ENCODE peak calls at places on chromosomes 4 and X, in eight cellular contexts. M is activated CD8-positive, alpha-beta T cell treated with anti-CD3 and anti-CD28 coated beads for 36 hours; W is transverse colon; L is CD4-positive, alpha-beta T cell; J is mesothelial cell of epicardium; H is CD8-positive, alpha-beta T cell; Y is AG10803; U is AG09319. O is an unnamed sample.

GRCh38 chrX:49922291-49923241 is at the start of gene CLCN5:
- DNase-seq in Y (peak; percentile 91), H (peak; percentile 86), J (peak; percentile 89), M (peak; percentile 96), W (peak; percentile 96), L (peak; percentile 94), U (peak; percentile 89), O (peak; percentile 81)

GRCh38 chr4:88812420-88812819 is 114.8 kb upstream of the NAP1L5 start:
- DNase-seq in H (no peak), L (no peak), U (no peak), Y (no peak), M (no peak), W (no peak), J (no peak), O (no peak)

GRCh38 chr4:151540728-151541437 is 131.9 kb downstream of the FHIP1A start:
- DNase-seq in M (no peak), W (peak; percentile 43), U (no peak), J (no peak), L (no peak), Y (peak; percentile 52), H (no peak), O (no peak)

GRCh38 chr4:147011386-147011785 is 65.7 kb upstream of the TTC29 start:
- DNase-seq in Y (no peak), U (no peak), W (no peak), L (no peak), M (no peak), H (no peak), J (no peak), O (no peak)

GRCh38 chr4:190020790-190021717 is 6.0 kb downstream of the FRG2 start:
- DNase-seq in Y (peak; percentile 34), H (no peak), U (no peak), M (peak; percentile 40), L (no peak), J (no peak), W (peak; percentile 17), O (peak; percentile 15)

GRCh38 chr4:116126794-116127193 is 958.6 kb downstream of the TRAM1L1 start:
- DNase-seq in J (no peak), W (no peak), U (no peak), L (no peak), M (no peak), H (no peak), Y (no peak), O (no peak)

GRCh38 chr4:48445704-48446103 is 37.4 kb upstream of the SLC10A4 start:
- DNase-seq in U (no peak), H (no peak), M (no peak), W (no peak), L (no peak), J (no peak), Y (peak; percentile 15), O (no peak)

GRCh38 chr4:142363686-142364085 is 482.4 kb downstream of the INPP4B start:
- DNase-seq in U (no peak), Y (no peak), J (no peak), L (no peak), H (no peak), W (no peak), M (no peak), O (no peak)

GRCh38 chr4:186887211-186887785 is 163.6 kb upstream of the FAT1 start:
- DNase-seq in J (no peak), M (no peak), U (no peak), L (no peak), W (no peak), H (no peak), Y (no peak), O (no peak)

GRCh38 chr4:155629183-155629825 is 37.3 kb upstream of the GUCY1A1 start:
- DNase-seq in M (peak; percentile 16), W (no peak), H (no peak), L (no peak), J (no peak), Y (peak; percentile 25), U (no peak), O (no peak)

GRCh38 chrX:2793752-2794151 is 35.0 kb upstream of the GYG2 start:
- DNase-seq in M (no peak), H (no peak), U (no peak), J (no peak), L (no peak), W (no peak), Y (peak; percentile 3), O (no peak)

GRCh38 chrX:39855748-39856129 is 242.0 kb downstream of the BCOR start:
- DNase-seq in M (peak; percentile 93), J (no peak), L (peak; percentile 70), H (peak; percentile 29), W (peak; percentile 62), Y (no peak), U (no peak), O (peak; percentile 29)

GRCh38 chrX:63525491-63525890 is 174.4 kb upstream of the SPIN4 start:
- DNase-seq in Y (no peak), J (no peak), L (no peak), W (no peak), U (no peak), H (no peak), M (no peak), O (no peak)

GRCh38 chr4:184103755-184104367 is 113.8 kb downstream of the ENPP6 start:
- DNase-seq in Y (no peak), L (no peak), W (no peak), H (no peak), U (no peak), M (no peak), J (no peak), O (no peak)

GRCh38 chr4:122104184-122104583 is 47.9 kb upstream of the BLTP1 start:
- DNase-seq in J (no peak), L (no peak), H (no peak), U (no peak), Y (no peak), M (no peak), W (no peak), O (no peak)

GRCh38 chr4:76980280-76980679 is 30.7 kb downstream of the SEPTIN11 start:
- DNase-seq in Y (no peak), W (no peak), L (no peak), U (no peak), M (no peak), J (no peak), H (no peak), O (no peak)

GRCh38 chrX:66015152-66015827 is 24.6 kb downstream of the VSIG4 start:
- DNase-seq in Y (no peak), H (no peak), L (no peak), U (no peak), J (no peak), W (peak; percentile 17), M (no peak), O (peak; percentile 16)

GRCh38 chrX:154547245-154548027 is at the start of gene IKBKG:
- DNase-seq in Y (peak; percentile 87), J (peak; percentile 75), W (peak; percentile 92), M (peak; percentile 93), H (peak; percentile 76), L (peak; percentile 87), U (peak; percentile 77), O (peak; percentile 86)

GRCh38 chrX:82370978-82371646 is 1137.0 kb upstream of the POU3F4 start:
- DNase-seq in M (no peak), L (no peak), J (no peak), W (no peak), U (no peak), Y (no peak), H (no peak), O (no peak)

GRCh38 chr4:69524708-69525107 is 29.0 kb upstream of the UGT2B4 start:
- DNase-seq in W (no peak), L (no peak), J (no peak), M (no peak), Y (no peak), H (no peak), U (no peak), O (no peak)

GRCh38 chrX:74835566-74835965 is 89.7 kb downstream of the NEXMIF start:
- DNase-seq in H (no peak), Y (no peak), U (no peak), W (peak; percentile 10), M (peak; percentile 2), J (no peak), L (no peak), O (no peak)

GRCh38 chr4:47722176-47722575 is 115.7 kb downstream of the CORIN start:
- DNase-seq in M (no peak), J (no peak), L (no peak), Y (no peak), U (no peak), W (no peak), H (no peak), O (no peak)

GRCh38 chr4:84852081-84852480 is 114.4 kb downstream of the WDFY3 start:
- DNase-seq in Y (no peak), J (no peak), L (no peak), W (no peak), M (no peak), H (no peak), U (peak; percentile 18), O (no peak)

GRCh38 chrX:38890963-38891362 is 89.7 kb downstream of the MID1IP1 start:
- DNase-seq in L (no peak), W (no peak), Y (no peak), M (no peak), H (no peak), U (no peak), J (no peak), O (no peak)

GRCh38 chrX:126670258-126670657 is 117.6 kb upstream of the DCAF12L1 start:
- DNase-seq in L (no peak), W (no peak), Y (no peak), M (no peak), J (no peak), H (no peak), U (no peak), O (no peak)

GRCh38 chr4:175282407-175282806 is 364.2 kb downstream of the ADAM29 start:
- DNase-seq in J (no peak), L (no peak), H (no peak), W (no peak), Y (no peak), U (no peak), M (no peak), O (no peak)
- TF ChIP-seq CTCF in J (no peak), L (no peak), H (no peak), W (no peak), Y (no peak), U (no peak), M (no peak), O (no peak)

DNA sequence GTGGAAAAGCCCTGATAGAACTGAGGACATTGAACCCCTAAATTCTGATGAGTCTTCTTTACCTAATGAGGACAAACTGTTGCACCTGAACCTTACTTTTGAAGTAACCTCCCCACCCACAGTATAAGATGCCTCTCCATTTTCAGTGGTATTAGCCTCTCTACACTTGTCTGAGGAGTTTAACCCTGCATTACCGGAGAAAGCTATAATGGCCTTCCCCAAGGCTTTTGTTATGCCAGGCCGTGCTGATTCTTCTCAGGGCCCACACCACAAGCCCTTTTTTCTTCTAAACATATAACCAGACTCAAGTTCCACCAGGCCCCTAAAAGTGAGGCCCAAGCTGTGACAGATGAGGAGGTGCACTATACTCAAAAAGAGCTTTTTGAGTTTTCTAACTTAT is 345.8 kb upstream of the GRID2 start:
- DNase-seq in J (no peak), L (no peak), W (no peak), H (no peak), U (no peak), Y (no peak), M (no peak), O (no peak)
- TF ChIP-seq CTCF in J (no peak), L (no peak), W (no peak), H (no peak), U (no peak), Y (no peak), M (no peak), O (no peak)

GRCh38 chr4:87120411-87121162 is 99.8 kb downstream of the KLHL8 start:
- DNase-seq in Y (no peak), L (no peak), J (no peak), W (peak; percentile 69), M (no peak), H (no peak), U (no peak), O (no peak)
- TF ChIP-seq CTCF in Y (no peak), L (no peak), J (no peak), W (no peak), M (no peak), H (no peak), U (no peak), O (no peak)

GRCh38 chr4:140793291-140793690 is 37.1 kb upstream of the TBC1D9 start:
- DNase-seq in J (no peak), H (no peak), Y (no peak), M (no peak), W (no peak), L (no peak), U (no peak), O (no peak)
- TF ChIP-seq CTCF in J (no peak), H (no peak), Y (no peak), M (no peak), W (no peak), L (no peak), U (no peak), O (no peak)

O was measured in activated B cell treated with CpG ODN at 0.5 μM for 24 hours.